ENCODE peak calls at places on chromosomes 12 and 14, in nine cellular contexts. Z, Q, P, C, T, V, O, X and J are unnamed samples.

GRCh38 chr12:13289644-13290285 is 93.2 kb downstream of the EMP1 start:
- DNase-seq in Z (no peak), Q (no peak), P (no peak), C (no peak), T (no peak), V (no peak), O (no peak), X (no peak), J (no peak)

GRCh38 chr14:89667983-89668382 is 250.9 kb upstream of the FOXN3 start:
- DNase-seq in Z (no peak), Q (no peak), P (peak; percentile 26), C (no peak), T (no peak), V (no peak), O (no peak), X (no peak), J (peak; percentile 45)

GRCh38 chr14:28012629-28013415 is 753.8 kb upstream of the FOXG1 start:
- DNase-seq in Z (no peak), Q (no peak), P (no peak), C (no peak), T (peak; percentile 53), V (no peak), O (no peak), X (no peak), J (peak; percentile 10)

GRCh38 chr14:53327716-53328115 is 174.6 kb upstream of the DDHD1 start:
- DNase-seq in Z (no peak), Q (no peak), P (peak; percentile 21), C (no peak), T (no peak), V (peak; percentile 51), O (no peak), X (no peak), J (peak; percentile 70)

GRCh38 chr12:105064564-105065222 is 19.6 kb downstream of the ALDH1L2 start:
- DNase-seq in Z (no peak), Q (no peak), P (no peak), C (no peak), T (no peak), V (no peak), O (no peak), X (no peak), J (no peak)

GRCh38 chr12:121805171-121805687 is 1.4 kb downstream of the SETD1B start:
- DNase-seq in Z (peak; percentile 60), Q (no peak), P (no peak), C (no peak), T (peak; percentile 52), V (peak; percentile 33), O (no peak), X (peak; percentile 62), J (no peak)

GRCh38 chr14:67623114-67623513 is 3.4 kb downstream of the ARG2 start:
- DNase-seq in Z (no peak), Q (no peak), P (peak; percentile 8), C (no peak), T (no peak), V (no peak), O (no peak), X (no peak), J (peak; percentile 68)

GRCh38 chr14:64628940-64629403 is 75.3 kb upstream of the PLEKHG3 start:
- DNase-seq in Z (peak; percentile 84), Q (no peak), P (peak; percentile 75), C (no peak), T (no peak), V (peak; percentile 66), O (no peak), X (no peak), J (peak; percentile 81)

GRCh38 chr12:131380220-131380957 is 330.5 kb upstream of the SFSWAP start:
- DNase-seq in Z (no peak), Q (no peak), P (no peak), C (no peak), T (peak; percentile 31), V (no peak), O (no peak), X (no peak), J (no peak)

GRCh38 chr14:94485944-94486841 is 10.2 kb upstream of the SERPINA9 start:
- DNase-seq in Z (peak; percentile 57), Q (peak; percentile 13), P (peak; percentile 14), C (peak; percentile 32), T (peak; percentile 88), V (peak; percentile 44), O (peak; percentile 8), X (no peak), J (peak; percentile 49)

GRCh38 chr14:105179191-105179590 is 1.9 kb downstream of the NUDT14 start:
- DNase-seq in Z (no peak), Q (no peak), P (no peak), C (no peak), T (no peak), V (peak; percentile 84), O (no peak), X (no peak), J (no peak)

GRCh38 chr14:58572092-58572853 is 65.5 kb upstream of the DACT1 start:
- DNase-seq in Z (no peak), Q (no peak), P (peak; percentile 9), C (peak; percentile 35), T (peak; percentile 9), V (no peak), O (no peak), X (no peak), J (peak; percentile 44)

GRCh38 chr12:546920-547845 is 87.4 kb downstream of the B4GALNT3 start:
- DNase-seq in Z (peak; percentile 74), Q (peak; percentile 57), P (peak; percentile 7), C (peak; percentile 68), T (peak; percentile 82), V (peak; percentile 77), O (peak; percentile 39), X (peak; percentile 74), J (peak; percentile 57)

GRCh38 chr14:20679907-20680306 is 4.5 kb upstream of the RNASE4 start:
- DNase-seq in Z (no peak), Q (peak; percentile 48), P (peak; percentile 49), C (no peak), T (peak; percentile 46), V (peak; percentile 20), O (no peak), X (no peak), J (no peak)

GRCh38 chr12:110531741-110532333 is 29.7 kb downstream of the RAD9B start:
- DNase-seq in Z (peak; percentile 67), Q (peak; percentile 48), P (peak; percentile 73), C (no peak), T (no peak), V (peak; percentile 42), O (no peak), X (no peak), J (peak; percentile 57)

GRCh38 chr12:132529899-132530298 is 39.9 kb downstream of the FBRSL1 start:
- DNase-seq in Z (no peak), Q (no peak), P (no peak), C (no peak), T (no peak), V (no peak), O (no peak), X (no peak), J (no peak)

GRCh38 chr12:79069009-79069408 is 204.4 kb downstream of the SYT1 start:
- DNase-seq in Z (no peak), Q (no peak), P (no peak), C (no peak), T (no peak), V (no peak), O (no peak), X (no peak), J (no peak)

GRCh38 chr12:93380480-93381121 is 2.9 kb downstream of the NUDT4 start:
- DNase-seq in Z (peak; percentile 37), Q (no peak), P (no peak), C (no peak), T (peak; percentile 19), V (peak; percentile 26), O (no peak), X (no peak), J (peak; percentile 54)

GRCh38 chr14:55832122-55832911 is 252.3 kb downstream of the KTN1 start:
- DNase-seq in Z (peak; percentile 70), Q (peak; percentile 90), P (no peak), C (no peak), T (no peak), V (no peak), O (no peak), X (no peak), J (no peak)

GRCh38 chr12:119803391-119803791 is 73.7 kb downstream of the CIT start:
- DNase-seq in Z (no peak), Q (no peak), P (no peak), C (no peak), T (peak; percentile 82), V (no peak), O (no peak), X (no peak), J (no peak)

GRCh38 chr12:102119674-102120563 is at the start of the genes NUP37 and PARPBP:
- DNase-seq in Z (peak; percentile 89), Q (peak; percentile 85), P (peak; percentile 74), C (peak; percentile 85), T (peak; percentile 95), V (peak; percentile 90), O (peak; percentile 88), X (peak; percentile 93), J (peak; percentile 93)

GRCh38 chr12:98823012-98823411 is 177.9 kb downstream of the APAF1 start:
- DNase-seq in Z (no peak), Q (no peak), P (no peak), C (no peak), T (no peak), V (peak; percentile 32), O (no peak), X (no peak), J (no peak)

GRCh38 chr14:21133896-21134295 is 22.0 kb downstream of the OR5AU1 start:
- DNase-seq in Z (no peak), Q (no peak), P (no peak), C (no peak), T (no peak), V (no peak), O (no peak), X (no peak), J (no peak)

GRCh38 chr14:66281036-66281776 is 205.0 kb upstream of the CCDC196 start:
- DNase-seq in Z (no peak), Q (no peak), P (no peak), C (no peak), T (no peak), V (no peak), O (no peak), X (no peak), J (no peak)

GRCh38 chr12:31832740-31833540 is 104.1 kb upstream of the AMN1 start:
- DNase-seq in Z (no peak), Q (peak; percentile 18), P (no peak), C (no peak), T (no peak), V (no peak), O (peak; percentile 9), X (no peak), J (no peak)